ENCODE peak calls at places on chromosomes 1 and 21, in eight cellular contexts. P is AG04450; M is tibial nerve; X is CD4-positive, alpha-beta T cell; O is SK-N-SH; G is PC-3; F is foreskin keratinocyte; E is right atrium auricular region. Q is an unnamed sample.

GRCh38 chr1:4407851-4408250 is 246.6 kb upstream of the AJAP1 start:
- DNase-seq in O (no peak), M (no peak), F (no peak), X (no peak), P (no peak), E (no peak), G (no peak), Q (no peak)

GRCh38 chr1:1437904-1438376 is 2.5 kb downstream of the VWA1 start:
- DNase-seq in O (peak), P (no peak), M (no peak), F (no peak), E (no peak), X (no peak), G (no peak), Q (peak)

GRCh38 chr1:75614455-75615379 is 3.8 kb upstream of the SLC44A5 start:
- DNase-seq in P (no peak), M (no peak), E (peak), F (no peak), O (peak), G (peak), X (peak), Q (peak)

GRCh38 chr1:191348328-191348727 is 809.9 kb upstream of the RGS18 start:
- DNase-seq in G (no peak), X (no peak), O (no peak), M (no peak), P (no peak), E (no peak), F (no peak), Q (no peak)

GRCh38 chr1:67795179-67795916 is 37.9 kb downstream of the GNG12 start:
- DNase-seq in M (no peak), O (no peak), P (no peak), X (no peak), G (peak), F (no peak), E (no peak), Q (no peak)

GRCh38 chr1:240310226-240310925 is 218.7 kb downstream of the FMN2 start:
- DNase-seq in E (no peak), M (no peak), G (peak), X (no peak), P (peak), F (no peak), O (no peak), Q (no peak)

GRCh38 chr1:153658400-153659174 is at the start of gene SNAPIN:
- DNase-seq in P (peak), G (peak), E (peak), F (peak), M (peak), O (peak), X (peak), Q (peak)

GRCh38 chr1:194295690-194296089 is 1109.3 kb upstream of the B3GALT2 start:
- DNase-seq in X (peak), F (peak), M (no peak), E (no peak), P (no peak), O (no peak), G (peak), Q (no peak)

GRCh38 chr1:17218939-17219338 is 14.0 kb downstream of the PADI1 start:
- DNase-seq in O (no peak), M (no peak), P (no peak), E (no peak), X (no peak), G (no peak), F (no peak), Q (no peak)

GRCh38 chr21:44703731-44704635 is 7.0 kb downstream of the KRTAP10-12 start:
- DNase-seq in O (peak), F (no peak), P (no peak), X (no peak), M (no peak), G (no peak), E (peak), Q (no peak)

GRCh38 chr1:79469121-79469520 is 462.6 kb upstream of the ADGRL4 start:
- DNase-seq in E (no peak), X (no peak), P (no peak), G (no peak), O (peak), M (no peak), F (no peak), Q (no peak)
- H3K27ac ChIP-seq in E (no peak), X (no peak), P (no peak), G (no peak), O (no peak), M (no peak), F (no peak), Q (no peak)

DNA sequence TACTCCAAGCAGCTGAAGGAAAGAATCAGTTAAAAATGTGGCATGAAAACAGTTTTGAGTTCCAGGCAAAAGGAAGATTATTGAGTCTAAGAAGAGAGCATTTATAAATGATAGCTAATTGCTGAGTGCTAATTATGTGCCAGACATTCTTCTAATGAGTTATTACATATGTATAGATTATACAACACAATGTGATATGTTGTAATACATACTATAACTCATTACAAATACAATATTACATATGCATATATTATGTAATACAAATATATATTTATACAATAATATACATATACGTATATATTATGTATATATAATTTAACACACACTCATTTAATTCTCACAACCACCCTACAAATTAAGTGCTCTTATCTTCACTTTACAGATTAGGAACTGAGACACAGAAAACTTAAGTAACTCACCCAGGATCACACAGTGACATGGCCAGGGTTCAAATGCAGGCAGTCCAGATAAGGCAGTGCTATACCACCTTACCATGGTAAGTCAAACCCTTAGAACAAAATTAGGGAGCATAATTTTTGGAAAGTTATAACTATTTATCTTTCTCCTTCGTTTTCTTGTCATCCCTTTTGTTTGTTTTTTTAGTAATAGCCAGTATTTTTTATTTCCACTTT is 4.0 kb downstream of the SORT1 start:
- DNase-seq in F (no peak), G (no peak), P (no peak), O (no peak), E (no peak), X (no peak), M (no peak), Q (no peak)
- H3K27ac ChIP-seq in F (no peak), G (no peak), P (peak), O (no peak), E (peak), X (no peak), M (peak), Q (peak)

GRCh38 chr1:116163533-116163932 is 52.3 kb downstream of the MAB21L3 start:
- DNase-seq in E (no peak), M (no peak), F (no peak), P (no peak), O (no peak), X (no peak), G (no peak), Q (no peak)
- H3K27ac ChIP-seq in E (no peak), M (no peak), F (no peak), P (no peak), O (no peak), X (no peak), G (no peak), Q (no peak)

GRCh38 chr1:10192263-10192662 is 18.1 kb upstream of the KIF1B start:
- DNase-seq in M (no peak), X (no peak), O (no peak), E (no peak), G (no peak), P (no peak), F (no peak), Q (no peak)
- H3K27ac ChIP-seq in M (no peak), X (no peak), O (no peak), E (no peak), G (no peak), P (no peak), F (no peak), Q (no peak)

Q was measured in upper lobe of left lung.